ENCODE peak calls at places on chromosome 2, in ten cellular contexts. One of them, this sample, is unnamed.

GRCh38 chr2:190407662-190408537 is at the start of gene MFSD6:
- DNase-seq in non-pigmented ciliary epithelial cell: no peak
- DNase-seq in prostate gland: peak; percentile 44
- DNase-seq in NCI-H1694 treated with DMSO at 0.1 percent for 48 hours: peak; percentile 27
- DNase-seq in posterior vena cava: peak; percentile 86
- DNase-seq in heart left ventricle: peak; percentile 67
- DNase-seq in heart right ventricle: peak; percentile 65
- DNase-seq in CMK: no peak
- DNase-seq in GM23248: peak; percentile 55
- DNase-seq in SJSA1: no peak
- DNase-seq in this sample: peak; percentile 69

GRCh38 chr2:228105526-228106250 is 75.8 kb downstream of the SPHKAP start:
- DNase-seq in GM23248: no peak
- DNase-seq in CMK: no peak
- DNase-seq in non-pigmented ciliary epithelial cell: no peak
- DNase-seq in posterior vena cava: no peak
- DNase-seq in SJSA1: no peak
- DNase-seq in heart left ventricle: no peak
- DNase-seq in heart right ventricle: no peak
- DNase-seq in prostate gland: no peak
- DNase-seq in NCI-H1694 treated with DMSO at 0.1 percent for 48 hours: no peak
- DNase-seq in this sample: no peak

GRCh38 chr2:47891369-47892337 is 14.6 kb downstream of the FBXO11 start:
- DNase-seq in heart left ventricle: no peak
- DNase-seq in heart right ventricle: no peak
- DNase-seq in prostate gland: no peak
- DNase-seq in NCI-H1694 treated with DMSO at 0.1 percent for 48 hours: no peak
- DNase-seq in SJSA1: no peak
- DNase-seq in GM23248: peak; percentile 40
- DNase-seq in non-pigmented ciliary epithelial cell: no peak
- DNase-seq in posterior vena cava: no peak
- DNase-seq in CMK: no peak
- DNase-seq in this sample: no peak

GRCh38 chr2:196453613-196454047 is 185.9 kb upstream of the CCDC150 start:
- DNase-seq in CMK: no peak
- DNase-seq in prostate gland: peak; percentile 8
- DNase-seq in posterior vena cava: no peak
- DNase-seq in SJSA1: peak; percentile 26
- DNase-seq in non-pigmented ciliary epithelial cell: peak; percentile 20
- DNase-seq in GM23248: peak; percentile 63
- DNase-seq in heart left ventricle: peak; percentile 43
- DNase-seq in NCI-H1694 treated with DMSO at 0.1 percent for 48 hours: peak; percentile 7
- DNase-seq in heart right ventricle: no peak
- DNase-seq in this sample: peak; percentile 29

GRCh38 chr2:206127656-206128055 is 31.6 kb downstream of the NDUFS1 start:
- DNase-seq in SJSA1: no peak
- DNase-seq in heart left ventricle: no peak
- DNase-seq in non-pigmented ciliary epithelial cell: no peak
- DNase-seq in prostate gland: no peak
- DNase-seq in CMK: no peak
- DNase-seq in GM23248: peak; percentile 20
- DNase-seq in heart right ventricle: no peak
- DNase-seq in posterior vena cava: no peak
- DNase-seq in NCI-H1694 treated with DMSO at 0.1 percent for 48 hours: no peak
- DNase-seq in this sample: peak; percentile 0

GRCh38 chr2:150866431-150866830 is 379.0 kb upstream of the RND3 start:
- DNase-seq in NCI-H1694 treated with DMSO at 0.1 percent for 48 hours: no peak
- DNase-seq in SJSA1: no peak
- DNase-seq in prostate gland: no peak
- DNase-seq in GM23248: peak; percentile 42
- DNase-seq in CMK: no peak
- DNase-seq in heart right ventricle: no peak
- DNase-seq in heart left ventricle: no peak
- DNase-seq in non-pigmented ciliary epithelial cell: peak; percentile 24
- DNase-seq in posterior vena cava: no peak
- DNase-seq in this sample: no peak

GRCh38 chr2:107936427-107937359 is 49.6 kb upstream of the SLC5A7 start:
- DNase-seq in heart left ventricle: no peak
- DNase-seq in prostate gland: no peak
- DNase-seq in GM23248: peak; percentile 31
- DNase-seq in CMK: no peak
- DNase-seq in posterior vena cava: no peak
- DNase-seq in NCI-H1694 treated with DMSO at 0.1 percent for 48 hours: no peak
- DNase-seq in SJSA1: peak; percentile 10
- DNase-seq in non-pigmented ciliary epithelial cell: no peak
- DNase-seq in heart right ventricle: no peak
- DNase-seq in this sample: no peak

GRCh38 chr2:45944075-45944474 is 292.6 kb downstream of the PRKCE start:
- DNase-seq in NCI-H1694 treated with DMSO at 0.1 percent for 48 hours: no peak
- DNase-seq in SJSA1: peak; percentile 32
- DNase-seq in prostate gland: no peak
- DNase-seq in heart right ventricle: no peak
- DNase-seq in posterior vena cava: no peak
- DNase-seq in non-pigmented ciliary epithelial cell: no peak
- DNase-seq in CMK: no peak
- DNase-seq in heart left ventricle: no peak
- DNase-seq in GM23248: peak; percentile 84
- DNase-seq in this sample: no peak

GRCh38 chr2:63842149-63843061 is 709 bp downstream of the UGP2 start:
- DNase-seq in CMK: no peak
- DNase-seq in GM23248: peak; percentile 86
- DNase-seq in posterior vena cava: peak; percentile 77
- DNase-seq in prostate gland: peak; percentile 48
- DNase-seq in SJSA1: peak; percentile 61
- DNase-seq in non-pigmented ciliary epithelial cell: no peak
- DNase-seq in heart left ventricle: no peak
- DNase-seq in heart right ventricle: peak; percentile 13
- DNase-seq in NCI-H1694 treated with DMSO at 0.1 percent for 48 hours: no peak
- DNase-seq in this sample: peak; percentile 36

GRCh38 chr2:237697586-237698337 is 70.4 kb downstream of the LRRFIP1 start:
- DNase-seq in heart left ventricle: no peak
- DNase-seq in heart right ventricle: no peak
- DNase-seq in SJSA1: no peak
- DNase-seq in posterior vena cava: no peak
- DNase-seq in CMK: no peak
- DNase-seq in GM23248: no peak
- DNase-seq in non-pigmented ciliary epithelial cell: no peak
- DNase-seq in prostate gland: no peak
- DNase-seq in NCI-H1694 treated with DMSO at 0.1 percent for 48 hours: no peak
- DNase-seq in this sample: no peak

GRCh38 chr2:44770221-44771187 is 171.0 kb upstream of the SIX3 start:
- DNase-seq in heart right ventricle: no peak
- DNase-seq in heart left ventricle: no peak
- DNase-seq in non-pigmented ciliary epithelial cell: no peak
- DNase-seq in SJSA1: no peak
- DNase-seq in GM23248: no peak
- DNase-seq in CMK: no peak
- DNase-seq in posterior vena cava: no peak
- DNase-seq in NCI-H1694 treated with DMSO at 0.1 percent for 48 hours: no peak
- DNase-seq in prostate gland: no peak
- DNase-seq in this sample: peak; percentile 47

GRCh38 chr2:152432206-152432653 is 97.3 kb downstream of the FMNL2 start:
- DNase-seq in non-pigmented ciliary epithelial cell: peak; percentile 43
- DNase-seq in GM23248: peak; percentile 90
- DNase-seq in CMK: no peak
- DNase-seq in heart left ventricle: peak; percentile 30
- DNase-seq in posterior vena cava: no peak
- DNase-seq in prostate gland: no peak
- DNase-seq in heart right ventricle: no peak
- DNase-seq in SJSA1: no peak
- DNase-seq in NCI-H1694 treated with DMSO at 0.1 percent for 48 hours: peak; percentile 76
- DNase-seq in this sample: no peak

GRCh38 chr2:105330681-105331375 is 1.3 kb upstream of the TGFBRAP1 start:
- DNase-seq in GM23248: no peak
- DNase-seq in CMK: no peak
- DNase-seq in NCI-H1694 treated with DMSO at 0.1 percent for 48 hours: no peak
- DNase-seq in heart left ventricle: no peak
- DNase-seq in prostate gland: no peak
- DNase-seq in SJSA1: no peak
- DNase-seq in non-pigmented ciliary epithelial cell: no peak
- DNase-seq in posterior vena cava: no peak
- DNase-seq in heart right ventricle: no peak
- DNase-seq in this sample: no peak

GRCh38 chr2:95401480-95401879 is 1.0 kb upstream of the FAHD2A start:
- DNase-seq in posterior vena cava: no peak
- DNase-seq in heart right ventricle: no peak
- DNase-seq in CMK: no peak
- DNase-seq in heart left ventricle: no peak
- DNase-seq in GM23248: no peak
- DNase-seq in non-pigmented ciliary epithelial cell: no peak
- DNase-seq in prostate gland: no peak
- DNase-seq in NCI-H1694 treated with DMSO at 0.1 percent for 48 hours: no peak
- DNase-seq in SJSA1: no peak
- DNase-seq in this sample: no peak

GRCh38 chr2:674319-674985 is 2.8 kb downstream of the TMEM18 start:
- DNase-seq in heart left ventricle: no peak
- DNase-seq in posterior vena cava: no peak
- DNase-seq in CMK: no peak
- DNase-seq in non-pigmented ciliary epithelial cell: no peak
- DNase-seq in NCI-H1694 treated with DMSO at 0.1 percent for 48 hours: no peak
- DNase-seq in prostate gland: no peak
- DNase-seq in heart right ventricle: no peak
- DNase-seq in SJSA1: no peak
- DNase-seq in GM23248: peak; percentile 35
- DNase-seq in this sample: no peak

GRCh38 chr2:231640646-231641111 is 48.0 kb downstream of the TEX44 start:
- DNase-seq in GM23248: peak; percentile 72
- DNase-seq in prostate gland: no peak
- DNase-seq in posterior vena cava: peak; percentile 86
- DNase-seq in SJSA1: no peak
- DNase-seq in heart left ventricle: peak; percentile 55
- DNase-seq in non-pigmented ciliary epithelial cell: no peak
- DNase-seq in heart right ventricle: peak; percentile 63
- DNase-seq in CMK: no peak
- DNase-seq in NCI-H1694 treated with DMSO at 0.1 percent for 48 hours: no peak
- DNase-seq in this sample: no peak

GRCh38 chr2:1811971-1812350 is 67.6 kb upstream of the PXDN start:
- DNase-seq in posterior vena cava: peak; percentile 23
- DNase-seq in NCI-H1694 treated with DMSO at 0.1 percent for 48 hours: no peak
- DNase-seq in heart left ventricle: no peak
- DNase-seq in SJSA1: no peak
- DNase-seq in prostate gland: no peak
- DNase-seq in GM23248: no peak
- DNase-seq in heart right ventricle: no peak
- DNase-seq in non-pigmented ciliary epithelial cell: no peak
- DNase-seq in CMK: no peak
- DNase-seq in this sample: no peak

GRCh38 chr2:231687133-231687852 is 21.0 kb upstream of the PTMA start:
- DNase-seq in heart right ventricle: peak; percentile 74
- DNase-seq in GM23248: peak; percentile 61
- DNase-seq in SJSA1: peak; percentile 51
- DNase-seq in NCI-H1694 treated with DMSO at 0.1 percent for 48 hours: peak; percentile 75
- DNase-seq in CMK: peak; percentile 92
- DNase-seq in prostate gland: no peak
- DNase-seq in posterior vena cava: peak; percentile 86
- DNase-seq in heart left ventricle: peak; percentile 65
- DNase-seq in non-pigmented ciliary epithelial cell: no peak
- DNase-seq in this sample: peak; percentile 90

GRCh38 chr2:66446178-66446860 is 11.4 kb downstream of the MEIS1 start:
- DNase-seq in heart left ventricle: peak; percentile 39
- DNase-seq in heart right ventricle: peak; percentile 66
- DNase-seq in prostate gland: no peak
- DNase-seq in posterior vena cava: peak; percentile 87
- DNase-seq in SJSA1: no peak
- DNase-seq in CMK: no peak
- DNase-seq in non-pigmented ciliary epithelial cell: no peak
- DNase-seq in GM23248: peak; percentile 72
- DNase-seq in NCI-H1694 treated with DMSO at 0.1 percent for 48 hours: no peak
- DNase-seq in this sample: no peak

GRCh38 chr2:190876641-190877040 is 4.0 kb upstream of the GLS start:
- DNase-seq in GM23248: no peak
- DNase-seq in CMK: no peak
- DNase-seq in posterior vena cava: no peak
- DNase-seq in NCI-H1694 treated with DMSO at 0.1 percent for 48 hours: no peak
- DNase-seq in heart left ventricle: no peak
- DNase-seq in non-pigmented ciliary epithelial cell: no peak
- DNase-seq in heart right ventricle: no peak
- DNase-seq in prostate gland: no peak
- DNase-seq in SJSA1: no peak
- DNase-seq in this sample: no peak

GRCh38 chr2:102632380-102633175 is 13.2 kb downstream of the SLC9A2 start:
- DNase-seq in NCI-H1694 treated with DMSO at 0.1 percent for 48 hours: no peak
- DNase-seq in non-pigmented ciliary epithelial cell: no peak
- DNase-seq in heart right ventricle: no peak
- DNase-seq in posterior vena cava: no peak
- DNase-seq in CMK: no peak
- DNase-seq in GM23248: no peak
- DNase-seq in heart left ventricle: no peak
- DNase-seq in SJSA1: no peak
- DNase-seq in prostate gland: no peak
- DNase-seq in this sample: no peak

GRCh38 chr2:175153-175786 is 88.6 kb downstream of the SH3YL1 start:
- DNase-seq in NCI-H1694 treated with DMSO at 0.1 percent for 48 hours: no peak
- DNase-seq in SJSA1: no peak
- DNase-seq in non-pigmented ciliary epithelial cell: no peak
- DNase-seq in GM23248: no peak
- DNase-seq in prostate gland: no peak
- DNase-seq in heart left ventricle: no peak
- DNase-seq in heart right ventricle: no peak
- DNase-seq in posterior vena cava: no peak
- DNase-seq in CMK: no peak
- DNase-seq in this sample: no peak

GRCh38 chr2:169108098-169108884 is 38.9 kb downstream of the DHRS9 start:
- DNase-seq in non-pigmented ciliary epithelial cell: no peak
- DNase-seq in heart right ventricle: no peak
- DNase-seq in prostate gland: no peak
- DNase-seq in NCI-H1694 treated with DMSO at 0.1 percent for 48 hours: no peak
- DNase-seq in posterior vena cava: no peak
- DNase-seq in GM23248: no peak
- DNase-seq in SJSA1: no peak
- DNase-seq in CMK: no peak
- DNase-seq in heart left ventricle: no peak
- DNase-seq in this sample: no peak

This sample was measured in NCI-H146.